ENCODE peak calls at places on chromosomes 2 and 18, in four cellular contexts. T is heart right ventricle, M is tibial artery, F is dorsolateral prefrontal cortex. X is an unnamed sample.
A peak's percentile ranks its signal among the peaks of the same experiment; 100 is the strongest.

GRCh38 chr2:119290859-119291587 is 67.4 kb downstream of the STEAP3 start:
- DNase-seq in T (peak; percentile 86), F (peak; percentile 64), M (no peak), X (peak; percentile 66)

GRCh38 chr18:34158881-34159690 is 65.6 kb downstream of the NOL4 start:
- DNase-seq in T (peak; percentile 9), F (peak; percentile 70), M (peak; percentile 64), X (no peak)

GRCh38 chr18:13240060-13240725 is 21.6 kb downstream of the LDLRAD4 start:
- DNase-seq in M (peak; percentile 39), F (no peak), T (no peak), X (no peak)

GRCh38 chr18:24543408-24544140 is 83.1 kb downstream of the HRH4 start:
- DNase-seq in M (no peak), T (no peak), F (no peak), X (no peak)

GRCh38 chr2:171893824-171894611 is at the start of gene SLC25A12:
- DNase-seq in M (peak; percentile 88), F (peak; percentile 77), T (peak; percentile 85), X (peak; percentile 68)

GRCh38 chr18:2920546-2921343 is 73.9 kb downstream of the EMILIN2 start:
- DNase-seq in F (peak; percentile 68), M (no peak), T (no peak), X (no peak)

GRCh38 chr2:208645226-208645625 is 238.6 kb downstream of the PTH2R start:
- DNase-seq in F (no peak), M (no peak), T (no peak), X (no peak)

GRCh38 chr2:196284901-196285589 is 113.7 kb upstream of the STK17B start:
- DNase-seq in T (no peak), M (no peak), F (no peak), X (no peak)

GRCh38 chr2:102753563-102754159 is 8.2 kb upstream of the TMEM182 start:
- DNase-seq in F (no peak), T (no peak), M (no peak), X (no peak)

GRCh38 chr2:160293401-160293911 is 93.4 kb upstream of the ITGB6 start:
- DNase-seq in T (no peak), M (no peak), F (no peak), X (no peak)

GRCh38 chr2:61816480-61817355 is 37.1 kb downstream of the FAM161A start:
- DNase-seq in F (no peak), T (no peak), M (no peak), X (no peak)

GRCh38 chr2:239318790-239319189 is 82.0 kb downstream of the HDAC4 start:
- DNase-seq in T (no peak), M (peak; percentile 53), F (no peak), X (no peak)

GRCh38 chr2:205657579-205657978 is 24.7 kb upstream of the NRP2 start:
- DNase-seq in F (no peak), M (no peak), T (no peak), X (no peak)

GRCh38 chr18:42141439-42141838 is 186.4 kb downstream of the PIK3C3 start:
- DNase-seq in F (no peak), M (no peak), T (no peak), X (no peak)

GRCh38 chr2:232444409-232445148 is 11.4 kb upstream of the ALPI start:
- DNase-seq in F (no peak), M (peak; percentile 60), T (no peak), X (peak; percentile 26)

GRCh38 chr2:217223222-217223930 is 363.5 kb upstream of the TNP1 start:
- DNase-seq in M (no peak), T (no peak), F (no peak), X (no peak)

GRCh38 chr2:229714080-229714735 is at the start of gene DNER:
- DNase-seq in M (no peak), F (peak; percentile 84), T (peak; percentile 20), X (peak; percentile 22)

GRCh38 chr18:13136056-13136688 is 82.4 kb upstream of the LDLRAD4 start:
- DNase-seq in T (no peak), F (no peak), M (no peak), X (peak; percentile 72)

GRCh38 chr2:10884530-10885478 is 26.9 kb upstream of the KCNF1 start:
- DNase-seq in T (no peak), M (peak; percentile 13), F (no peak), X (no peak)

GRCh38 chr2:79971807-79972206 is 332.7 kb downstream of the LRRTM1 start:
- DNase-seq in T (no peak), F (no peak), M (no peak), X (no peak)

GRCh38 chr2:221429741-221430491 is 142.2 kb downstream of the EPHA4 start:
- DNase-seq in T (peak; percentile 23), M (no peak), F (no peak), X (no peak)

GRCh38 chr2:149104221-149104620 is 65.7 kb downstream of the LYPD6B start:
- DNase-seq in M (no peak), T (no peak), F (no peak), X (no peak)
- TF ChIP-seq CTCF in M (no peak), T (no peak), F (no peak), X (no peak)

GRCh38 chr2:37829616-37830385 is 95.3 kb upstream of the RMDN2 start:
- DNase-seq in T (no peak), M (no peak), F (no peak), X (no peak)
- H3K27ac ChIP-seq in T (peak overlapping the region; percentile 84), M (peak overlapping the region; percentile 50), F (no peak overlapping the region), X (no peak overlapping the region)

GRCh38 chr2:241774419-241775222 is 2.0 kb upstream of the GAL3ST2 start:
- DNase-seq in M (peak; percentile 53), T (no peak), F (no peak), X (no peak)
- TF ChIP-seq CTCF in M (no peak), T (no peak), F (no peak), X (no peak)

DNA sequence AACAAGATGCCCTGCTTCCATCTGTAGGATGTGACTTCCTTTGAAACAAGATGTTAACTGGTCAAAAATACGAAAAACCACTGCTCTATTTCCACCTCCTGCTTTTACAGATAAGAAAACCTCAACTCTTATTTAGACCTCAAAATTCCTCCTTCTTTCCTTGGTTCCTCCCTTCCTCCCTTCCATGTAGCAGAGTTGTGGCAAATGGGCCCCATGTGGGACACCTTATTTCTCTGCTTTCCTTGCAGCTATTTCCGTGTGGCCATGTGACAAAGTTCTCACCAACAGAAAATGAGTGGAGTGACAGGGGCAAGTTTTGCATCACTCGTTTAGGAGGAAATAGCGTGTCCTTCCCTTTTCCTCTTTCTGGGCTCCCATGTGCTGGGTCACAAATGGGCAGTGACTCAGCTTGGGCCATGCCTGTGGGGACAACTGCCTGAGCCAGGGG is 69.4 kb upstream of the SMAD2 start:
- DNase-seq in F (no peak), M (no peak), T (no peak), X (no peak)
- H3K27ac ChIP-seq in F (no peak overlapping the region), M (no peak overlapping the region), T (no peak overlapping the region), X (no peak overlapping the region)

GRCh38 chr2:110747522-110748488 is 15.4 kb downstream of the ACOXL start:
- DNase-seq in M (no peak), F (no peak), T (no peak), X (no peak)
- TF ChIP-seq CTCF in M (no peak), F (no peak), T (no peak), X (no peak)

GRCh38 chr2:129152514-129152913 is 827.0 kb upstream of the RAB6C start:
- DNase-seq in M (no peak), T (no peak), F (no peak), X (no peak)
- H3K27ac ChIP-seq in M (no peak overlapping the region), T (no peak overlapping the region), F (no peak overlapping the region), X (no peak overlapping the region)

DNA sequence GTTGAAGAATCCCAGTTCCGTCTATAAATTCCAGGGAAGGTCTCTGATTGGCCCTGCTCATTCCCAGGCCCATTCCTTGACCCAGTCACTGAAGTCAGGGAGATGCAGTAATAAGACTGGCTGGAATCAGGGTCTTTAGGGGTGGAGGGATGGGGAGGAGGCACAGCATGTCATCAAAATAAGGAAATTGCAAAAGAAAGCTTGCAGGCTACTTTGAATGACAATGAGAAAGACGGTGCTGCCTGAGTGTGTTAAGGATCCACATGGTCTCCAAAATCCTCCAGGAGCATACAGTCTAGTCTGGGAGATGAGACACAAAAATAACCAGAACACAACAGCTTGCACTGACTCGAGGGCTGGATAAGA is 2.0 kb upstream of the DES start:
- DNase-seq in M (no peak), F (no peak), T (no peak), X (no peak)
- TF ChIP-seq CTCF in M (no peak), F (no peak), T (no peak), X (no peak)